ENCODE peak calls at places on chromosomes 1 and 21, in four cellular contexts. R is endodermal cell, I is left lung, A is colonic mucosa. Z is an unnamed sample.

GRCh38 chr1:239547987-239548386 is 161.6 kb downstream of the CHRM3 start:
- DNase-seq in R (no peak), A (no peak), I (no peak), Z (no peak)

GRCh38 chr1:229950020-229950419 is 117.0 kb upstream of the GALNT2 start:
- DNase-seq in I (no peak), A (no peak), R (no peak), Z (no peak)

GRCh38 chr1:10353693-10354092 is 45.2 kb upstream of the PGD start:
- DNase-seq in I (no peak), A (no peak), R (no peak), Z (no peak)

GRCh38 chr1:67468066-67468718 is 38.0 kb upstream of the SERBP1 start:
- DNase-seq in R (no peak), A (no peak), I (no peak), Z (peak)

GRCh38 chr1:174777262-174777661 is 222.5 kb upstream of the CACYBP start:
- DNase-seq in A (no peak), R (no peak), I (no peak), Z (no peak)

GRCh38 chr1:114310771-114311251 is 157.1 kb upstream of the SYT6 start:
- DNase-seq in A (no peak), I (no peak), R (no peak), Z (no peak)

GRCh38 chr1:145955436-145955835 is 2.4 kb downstream of the LIX1L start:
- DNase-seq in A (no peak), R (no peak), I (no peak), Z (no peak)

GRCh38 chr1:15125101-15125745 is 28.3 kb upstream of the TMEM51 start:
- DNase-seq in A (no peak), I (no peak), R (no peak), Z (no peak)

GRCh38 chr1:198829948-198830347 is 191.1 kb downstream of the PTPRC start:
- DNase-seq in R (peak), I (no peak), A (no peak), Z (no peak)

GRCh38 chr1:26417111-26417510 is 6.5 kb downstream of the LIN28A start:
- DNase-seq in I (peak), A (peak), R (peak), Z (peak)

GRCh38 chr1:198601936-198602889 is 36.6 kb upstream of the PTPRC start:
- DNase-seq in R (no peak), A (no peak), I (no peak), Z (no peak)

GRCh38 chr1:60970081-60970509 is 112.3 kb upstream of the NFIA start:
- DNase-seq in R (no peak), A (no peak), I (no peak), Z (no peak)

GRCh38 chr1:15507278-15507677 is 16.7 kb downstream of the CASP9 start:
- DNase-seq in R (no peak), I (no peak), A (no peak), Z (no peak)

GRCh38 chr1:16143005-16143565 is 12.8 kb downstream of the EPHA2 start:
- DNase-seq in A (no peak), I (no peak), R (no peak), Z (no peak)

GRCh38 chr1:30695481-30695880 is 27.9 kb downstream of the MATN1 start:
- DNase-seq in I (peak), R (no peak), A (no peak), Z (peak)

GRCh38 chr1:105072850-105073249 is 1323.2 kb downstream of the AMY1C start:
- DNase-seq in R (peak), I (no peak), A (no peak), Z (no peak)

GRCh38 chr1:15820478-15820877 is 13.0 kb upstream of the UQCRHL start:
- DNase-seq in I (no peak), R (no peak), A (no peak), Z (peak)

GRCh38 chr1:2231667-2232254 is 3.6 kb downstream of the SKI start:
- DNase-seq in A (peak), I (peak), R (peak), Z (peak)

GRCh38 chr1:192476802-192477298 is 98.7 kb upstream of the RGS1 start:
- DNase-seq in A (no peak), R (no peak), I (peak), Z (no peak)

GRCh38 chr1:53585565-53585964 is 126.4 kb downstream of the DMRTB1 start:
- DNase-seq in R (peak), I (no peak), A (no peak), Z (peak)

GRCh38 chr1:23325393-23325792 is 18.7 kb downstream of the HNRNPR start:
- DNase-seq in I (no peak), A (no peak), R (no peak), Z (no peak)

GRCh38 chr1:240387036-240387435 is 224.9 kb downstream of the GREM2 start:
- DNase-seq in R (no peak), I (no peak), A (no peak), Z (no peak)

GRCh38 chr21:45989355-45990048 is 7.9 kb downstream of the COL6A1 start:
- DNase-seq in R (no peak), A (no peak), I (peak), Z (peak)

GRCh38 chr21:43712268-43712942 is 6.5 kb upstream of the PDXK start:
- DNase-seq in R (peak), I (peak), A (peak), Z (peak)

GRCh38 chr1:204062106-204062505 is 10.8 kb upstream of the SOX13 start:
- DNase-seq in A (no peak), I (no peak), R (no peak), Z (no peak)

GRCh38 chr1:2148691-2149090 is 45.9 kb downstream of the FAAP20 start:
- DNase-seq in I (no peak), R (no peak), A (no peak), Z (no peak)

GRCh38 chr1:206447792-206448191 is 22.5 kb upstream of the IKBKE start:
- DNase-seq in A (no peak), R (no peak), I (no peak), Z (no peak)

GRCh38 chr1:109466440-109467300 is at the start of gene SYPL2:
- DNase-seq in A (peak), R (peak), I (peak), Z (peak)

GRCh38 chr1:151457911-151458882 is 1.1 kb downstream of the POGZ start:
- DNase-seq in A (peak), R (peak), I (peak), Z (peak)

GRCh38 chr1:1889847-1890505 is 911 bp downstream of the GNB1 start:
- DNase-seq in A (peak), R (peak), I (peak), Z (peak)

GRCh38 chr1:230681599-230681998 is 32.3 kb downstream of the AGT start:
- DNase-seq in R (no peak), A (no peak), I (no peak), Z (no peak)

GRCh38 chr1:147478556-147478955 is 62.7 kb upstream of the BCL9 start:
- DNase-seq in R (no peak), A (no peak), I (no peak), Z (no peak)

GRCh38 chr1:119779869-119780356 is 11.2 kb upstream of the HMGCS2 start:
- DNase-seq in I (peak), A (peak), R (no peak), Z (no peak)

GRCh38 chr1:42952353-42953001 is 6.2 kb downstream of the SLC2A1 start:
- DNase-seq in I (no peak), A (no peak), R (peak), Z (no peak)

GRCh38 chr21:45991606-45992301 is 10.2 kb downstream of the COL6A1 start:
- DNase-seq in R (peak), I (peak), A (peak), Z (peak)

GRCh38 chr1:9233241-9233941 is 1.2 kb upstream of the H6PD start:
- DNase-seq in I (peak), A (peak), R (no peak), Z (peak)

GRCh38 chr1:111873460-111873859 is 116.0 kb downstream of the KCND3 start:
- DNase-seq in A (no peak), I (no peak), R (no peak), Z (no peak)

GRCh38 chr1:61253059-61253735 is 170.8 kb downstream of the NFIA start:
- DNase-seq in A (peak), I (peak), R (no peak), Z (peak)

DNA sequence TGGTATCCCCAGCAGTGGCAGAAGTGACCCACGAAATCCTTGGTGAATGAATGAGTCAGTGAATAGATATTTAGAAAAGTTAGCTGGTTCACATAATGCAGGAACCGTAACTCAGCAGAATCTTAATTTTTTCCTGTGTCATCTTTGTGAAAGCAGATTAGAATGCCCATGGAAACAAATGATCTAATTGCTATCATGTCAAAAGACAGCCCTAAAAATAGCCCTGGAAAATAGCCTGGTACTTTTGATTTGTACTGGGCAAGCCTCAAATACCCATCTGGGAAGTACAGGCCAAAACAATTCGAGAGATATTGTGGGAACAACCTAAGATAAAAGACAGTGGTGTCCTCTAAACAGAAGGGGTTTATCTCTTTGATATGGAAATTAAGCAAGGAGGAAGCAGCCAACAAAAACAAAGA is 21.1 kb downstream of the FYB2 start:
- DNase-seq in I (no peak), R (no peak), A (no peak), Z (no peak)
- H3K27ac ChIP-seq in I (no peak), R (no peak), A (no peak), Z (no peak)

GRCh38 chr1:24557711-24558121 is 1.8 kb downstream of the NCMAP start:
- DNase-seq in R (no peak), I (no peak), A (no peak), Z (no peak)
- H3K27ac ChIP-seq in R (no peak), I (no peak), A (no peak), Z (no peak)

DNA sequence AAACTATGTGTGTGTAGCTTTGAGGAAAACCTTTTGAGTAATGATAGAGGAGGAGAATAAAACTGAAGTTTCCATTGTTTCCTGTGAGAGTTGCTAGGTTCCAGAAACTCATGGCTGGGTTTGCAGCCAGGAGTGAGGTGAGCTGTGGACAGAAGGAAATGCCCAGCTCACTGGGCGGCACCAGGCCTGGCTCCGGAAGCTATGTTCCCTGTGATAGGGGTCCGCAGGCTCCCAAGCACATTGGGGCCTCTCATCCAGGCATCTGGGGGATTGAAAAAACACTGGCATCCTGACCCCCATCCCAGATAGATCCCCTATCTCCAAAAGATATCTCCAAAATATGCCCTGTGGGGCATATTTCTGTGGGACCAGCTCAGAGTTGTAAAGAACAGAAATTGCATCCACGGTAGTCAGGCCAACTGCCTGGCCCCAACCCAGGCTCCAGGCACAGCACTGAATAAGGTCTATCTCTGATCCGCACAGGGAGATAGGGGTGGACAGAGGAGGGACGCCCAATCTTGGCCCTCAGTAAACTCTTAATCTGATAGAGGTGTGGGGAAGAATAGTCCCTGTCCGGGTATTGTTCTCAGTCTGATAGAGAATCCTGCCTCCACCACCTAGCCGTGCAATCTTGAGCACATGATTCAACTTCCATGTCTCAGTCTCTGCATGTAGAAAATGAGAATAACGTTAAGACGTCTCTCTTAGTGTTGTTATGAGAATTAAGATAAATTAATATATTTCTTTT is 1.9 kb upstream of the HSPG2 start:
- DNase-seq in R (no peak), I (no peak), A (no peak), Z (no peak)
- H3K27ac ChIP-seq in R (peak), I (peak), A (peak), Z (peak)

GRCh38 chr1:181112071-181112929 is 23.8 kb downstream of the IER5 start:
- DNase-seq in A (peak), R (peak), I (peak), Z (peak)
- H3K27ac ChIP-seq in A (peak), R (no peak), I (peak), Z (no peak)

GRCh38 chr1:3987669-3988235 is 87.7 kb upstream of the C1orf174 start:
- DNase-seq in A (no peak), I (no peak), R (no peak), Z (peak)
- H3K27ac ChIP-seq in A (no peak), I (no peak), R (no peak), Z (no peak)

GRCh38 chr1:212430955-212431394 is 1.7 kb upstream of the NENF start:
- DNase-seq in R (no peak), I (no peak), A (peak), Z (no peak)
- H3K27ac ChIP-seq in R (no peak), I (no peak), A (no peak), Z (no peak)